ENCODE peak calls at places on chromosomes 16 and 17, in four cellular contexts. Y, U, X and A are unnamed samples.

GRCh38 chr16:12535535-12536411 is 267.9 kb downstream of the CPPED1 start:
- DNase-seq in Y (no peak), U (no peak), X (no peak), A (no peak)

GRCh38 chr17:1498869-1499268 is 6.4 kb upstream of the MYO1C start:
- DNase-seq in Y (no peak), U (no peak), X (peak; percentile 50), A (no peak)

GRCh38 chr17:71631483-71631882 is 489.3 kb upstream of the SOX9 start:
- DNase-seq in Y (no peak), U (no peak), X (no peak), A (no peak)

GRCh38 chr16:78321611-78322010 is 222.2 kb downstream of the WWOX start:
- DNase-seq in Y (no peak), U (peak; percentile 7), X (no peak), A (no peak)

GRCh38 chr17:49494937-49495841 is at the start of gene NGFR:
- DNase-seq in Y (no peak), U (peak; percentile 32), X (no peak), A (peak; percentile 14)

GRCh38 chr16:8583199-8583598 is 7.1 kb downstream of the TMEM114 start:
- DNase-seq in Y (no peak), U (no peak), X (peak; percentile 36), A (no peak)

GRCh38 chr16:52825882-52826281 is 226.8 kb downstream of the CHD9NB start:
- DNase-seq in Y (no peak), U (peak; percentile 8), X (peak; percentile 5), A (no peak)

GRCh38 chr17:53462393-53462811 is 360.3 kb upstream of the KIF2B start:
- DNase-seq in Y (no peak), U (no peak), X (peak; percentile 31), A (no peak)

GRCh38 chr17:76080207-76080933 is 1.4 kb downstream of the ZACN start:
- DNase-seq in Y (no peak), U (no peak), X (no peak), A (peak; percentile 11)

GRCh38 chr16:57146735-57147134 is 39.1 kb downstream of the PSME3IP1 start:
- DNase-seq in Y (no peak), U (no peak), X (no peak), A (no peak)

GRCh38 chr16:74700206-74701040 is at the start of gene MLKL:
- DNase-seq in Y (peak; percentile 72), U (peak; percentile 80), X (peak; percentile 43), A (peak; percentile 61)

GRCh38 chr16:57422026-57422944 is 17.7 kb downstream of the CCL17 start:
- DNase-seq in Y (no peak), U (peak; percentile 73), X (peak; percentile 85), A (peak; percentile 38)

GRCh38 chr17:45016823-45017222 is 34.6 kb downstream of the DCAKD start:
- DNase-seq in Y (no peak), U (peak; percentile 44), X (no peak), A (no peak)

GRCh38 chr17:81684442-81684911 is 666 bp downstream of the HGS start:
- DNase-seq in Y (no peak), U (no peak), X (peak; percentile 84), A (no peak)

GRCh38 chr16:1499756-1500464 is 6.8 kb downstream of the TELO2 start:
- DNase-seq in Y (no peak), U (no peak), X (no peak), A (no peak)

GRCh38 chr16:65546353-65546791 is 424.5 kb upstream of the CDH11 start:
- DNase-seq in Y (no peak), U (no peak), X (peak; percentile 45), A (no peak)

GRCh38 chr17:76199466-76199865 is 40.8 kb downstream of the RNF157 start:
- DNase-seq in Y (no peak), U (no peak), X (no peak), A (no peak)

GRCh38 chr17:35214192-35214591 is 20.0 kb upstream of the SLC35G3 start:
- DNase-seq in Y (no peak), U (no peak), X (no peak), A (no peak)

GRCh38 chr16:81731636-81732035 is 47.5 kb upstream of the PLCG2 start:
- DNase-seq in Y (no peak), U (no peak), X (no peak), A (no peak)

GRCh38 chr16:25109643-25110042 is 1.9 kb upstream of the LCMT1 start:
- DNase-seq in Y (peak; percentile 48), U (peak; percentile 30), X (peak; percentile 91), A (peak; percentile 14)

GRCh38 chr17:72853438-72854415 is 238.8 kb downstream of the SLC39A11 start:
- DNase-seq in Y (no peak), U (no peak), X (no peak), A (no peak)

GRCh38 chr17:65588194-65588808 is 26.9 kb upstream of the AXIN2 start:
- DNase-seq in Y (peak; percentile 59), U (peak; percentile 62), X (no peak), A (peak; percentile 34)

GRCh38 chr16:27983244-27983643 is 80.3 kb downstream of the GSG1L start:
- DNase-seq in Y (no peak), U (no peak), X (no peak), A (no peak)

GRCh38 chr17:81983639-81984373 is 6.4 kb downstream of the ASPSCR1 start:
- DNase-seq in Y (no peak), U (no peak), X (no peak), A (no peak)

GRCh38 chr16:27539120-27539519 is 10.6 kb downstream of the GTF3C1 start:
- DNase-seq in Y (no peak), U (no peak), X (no peak), A (no peak)

GRCh38 chr16:19697756-19698318 is 20.2 kb downstream of the KNOP1 start:
- DNase-seq in Y (no peak), U (peak; percentile 80), X (no peak), A (no peak)

GRCh38 chr17:5260542-5260941 is 21.5 kb upstream of the RABEP1 start:
- DNase-seq in Y (no peak), U (no peak), X (no peak), A (no peak)

GRCh38 chr16:88983157-88983556 is 6.2 kb upstream of the CBFA2T3 start:
- DNase-seq in Y (no peak), U (no peak), X (no peak), A (no peak)

GRCh38 chr16:88985521-88985920 is 8.5 kb upstream of the CBFA2T3 start:
- DNase-seq in Y (no peak), U (no peak), X (no peak), A (no peak)

GRCh38 chr16:88979616-88980015 is 2.6 kb upstream of the CBFA2T3 start:
- DNase-seq in Y (no peak), U (no peak), X (no peak), A (no peak)

GRCh38 chr16:88982286-88983084 is 5.5 kb upstream of the CBFA2T3 start:
- DNase-seq in Y (no peak), U (no peak), X (no peak), A (no peak)

DNA sequence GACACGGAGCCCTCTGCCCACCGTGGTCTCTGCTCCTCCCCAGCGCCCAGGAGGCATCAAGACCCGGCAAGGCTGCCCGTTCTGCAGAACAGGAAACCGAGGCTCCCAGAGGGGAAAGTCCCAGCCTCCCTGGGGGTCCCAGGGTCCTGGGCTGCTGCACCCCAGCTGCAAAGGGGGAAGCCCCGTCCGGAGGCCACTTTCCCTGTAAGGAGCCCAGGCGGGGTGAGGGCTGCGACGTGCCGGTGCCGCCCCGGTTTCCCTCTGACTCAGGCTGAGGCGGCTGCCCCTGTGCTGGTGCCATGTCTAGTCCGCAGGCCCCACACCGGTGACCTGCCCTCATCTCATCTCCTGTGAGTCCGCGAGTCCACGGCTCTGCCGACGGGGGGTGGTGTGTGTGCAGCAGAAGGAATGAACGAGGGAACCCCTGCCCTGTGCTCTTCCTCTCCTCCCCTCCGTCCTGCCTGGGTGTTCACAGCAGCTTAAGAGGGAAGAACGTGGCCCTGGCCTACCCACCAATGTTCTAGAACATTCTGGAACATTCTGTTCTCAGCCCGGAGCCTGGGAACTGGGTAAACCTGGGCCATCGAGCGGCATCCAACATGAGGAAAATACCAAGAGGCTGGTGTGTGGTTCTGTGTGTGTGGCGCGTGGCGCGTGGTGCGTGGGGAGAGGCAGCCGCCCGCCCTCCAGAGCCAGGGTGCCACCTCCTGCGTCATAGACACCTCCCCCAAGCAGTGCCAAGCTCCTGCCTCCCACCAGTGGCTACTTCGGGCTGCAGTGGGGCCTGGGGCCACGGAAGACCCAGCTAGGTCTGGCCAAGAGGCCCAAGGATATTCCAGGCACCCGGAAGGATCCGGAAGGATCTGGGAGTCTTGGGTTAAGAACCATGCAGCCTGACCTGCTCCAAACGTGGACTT is 7.0 kb upstream of the CBFA2T3 start:
- DNase-seq in Y (no peak), U (no peak), X (no peak), A (no peak)
- H3K27me3 ChIP-seq in Y (no peaks in the 10 kb centered on the region), U (no peaks in the 10 kb centered on the region), X (peaks cover 4% of the 10 kb centered on the region), A (no peaks in the 10 kb centered on the region)

GRCh38 chr17:64515419-64515818 is 8.6 kb downstream of the CEP95 start:
- DNase-seq in Y (no peak), U (no peak), X (no peak), A (no peak)
- H3K36me3 ChIP-seq in Y (peaks cover 50% of the 10 kb centered on the region), U (peaks cover 31% of the 10 kb centered on the region), X (peaks cover 6% of the 10 kb centered on the region), A (peaks cover 55% of the 10 kb centered on the region)

GRCh38 chr17:61397086-61397842 is 2.4 kb upstream of the TBX2 start:
- DNase-seq in Y (no peak), U (no peak), X (peak; percentile 90), A (no peak)

GRCh38 chr17:61395983-61396585 is 3.6 kb upstream of the TBX2 start:
- DNase-seq in Y (no peak), U (no peak), X (peak; percentile 58), A (no peak)

GRCh38 chr17:61394630-61395408 is 4.8 kb upstream of the TBX2 start:
- DNase-seq in Y (no peak), U (no peak), X (peak; percentile 51), A (no peak)

GRCh38 chr17:61395409-61395982 is 4.1 kb upstream of the TBX2 start:
- DNase-seq in Y (no peak), U (no peak), X (no peak), A (no peak)

DNA sequence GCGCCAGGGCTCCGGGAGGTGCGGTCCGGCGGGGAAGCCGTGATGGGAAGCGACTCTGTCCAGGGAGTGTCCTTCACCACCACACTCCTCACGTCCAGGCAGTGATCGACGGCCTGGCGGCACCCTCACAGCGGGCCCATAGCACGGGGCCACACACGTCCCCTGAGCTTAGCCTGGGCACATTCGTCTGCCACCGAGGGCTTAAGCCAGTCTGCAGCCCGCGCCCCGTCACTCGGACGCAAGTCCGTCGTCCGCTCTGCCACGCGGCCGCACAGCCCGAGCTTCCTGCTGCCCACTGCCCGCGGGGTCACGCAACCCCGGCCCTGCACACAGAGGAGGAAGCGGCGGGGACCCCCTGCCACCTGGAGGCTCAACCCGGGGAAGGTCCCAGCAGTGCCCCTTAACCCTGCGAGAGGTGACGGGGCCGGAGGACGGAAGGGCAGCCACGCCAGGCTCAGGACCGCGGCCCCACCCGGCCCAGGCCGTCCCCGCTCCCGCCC is 3.0 kb upstream of the TBX2 start:
- DNase-seq in Y (no peak), U (no peak), X (peak; percentile 61), A (no peak)
- H3K27me3 ChIP-seq in Y (no peaks in the 10 kb centered on the region), U (peaks cover 47% of the 10 kb centered on the region), X (no peaks in the 10 kb centered on the region), A (peaks cover 16% of the 10 kb centered on the region)

DNA sequence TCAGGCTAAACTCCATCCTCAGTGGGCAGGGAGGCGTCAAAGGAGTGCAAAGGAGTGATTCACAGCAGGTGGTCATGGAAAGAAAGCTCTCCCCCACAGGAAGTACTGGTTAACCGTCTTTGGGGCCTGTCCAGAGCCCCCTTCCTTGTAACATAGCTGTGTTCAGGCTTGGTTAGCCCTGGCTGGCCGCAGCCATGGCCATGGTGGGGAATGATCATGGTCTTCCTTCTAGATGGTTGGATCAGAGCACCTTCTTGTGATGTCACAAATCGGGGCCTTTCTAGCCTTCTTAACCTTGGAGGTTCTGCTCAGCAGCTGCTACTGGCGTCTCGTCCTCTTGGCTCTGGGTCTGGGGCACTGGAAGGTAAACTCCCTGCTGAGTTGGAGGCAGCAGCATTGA is 15.8 kb downstream of the NKD1 start:
- DNase-seq in Y (no peak), U (no peak), X (no peak), A (no peak)
- H3K36me3 ChIP-seq in Y (no peaks in the 10 kb centered on the region), U (no peaks in the 10 kb centered on the region), X (no peaks in the 10 kb centered on the region), A (no peaks in the 10 kb centered on the region)